ENCODE peak calls at places on chromosomes 5 and 9, in nine cellular contexts. G is iPS DF 6.9, Y is T-helper 9 cell, U is retinal pigment epithelial cell, M is memory B cell, T is T-helper 1 cell, B is NCI-H748 treated with DMSO at 0.1 percent for 48 hours, N is gastrocnemius medialis, I is activated gamma-delta T cell treated with Interleukin-2 at 50 U/mL for 16 hours. W is an unnamed sample.

GRCh38 chr9:72807765-72808445 is 144.9 kb downstream of the ALDH1A1 start:
- DNase-seq in N (no peak), I (no peak), Y (no peak), B (no peak), T (no peak), U (no peak), G (no peak), M (no peak), W (no peak)

GRCh38 chr5:50889790-50890189 is 223.4 kb downstream of the PARP8 start:
- DNase-seq in N (no peak), Y (no peak), T (no peak), I (no peak), M (no peak), U (no peak), B (no peak), G (no peak), W (no peak)

GRCh38 chr5:127235136-127235535 is 55.5 kb upstream of the MEGF10 start:
- DNase-seq in B (no peak), M (no peak), N (no peak), U (no peak), Y (no peak), I (no peak), T (no peak), G (no peak), W (no peak)

GRCh38 chr9:134099123-134099761 is 31.4 kb upstream of the BRD3 start:
- DNase-seq in Y (peak), T (peak), U (no peak), N (peak), M (peak), G (peak), I (peak), B (peak), W (no peak)

GRCh38 chr9:114220129-114220541 is 64.8 kb downstream of the COL27A1 start:
- DNase-seq in Y (no peak), G (no peak), N (no peak), I (no peak), U (no peak), M (no peak), B (no peak), T (no peak), W (no peak)

GRCh38 chr5:139708877-139709586 is 60.9 kb downstream of the CXXC5 start:
- DNase-seq in N (no peak), B (peak), M (no peak), U (no peak), T (no peak), G (no peak), Y (no peak), I (no peak), W (peak)

GRCh38 chr9:116002624-116003023 is 151.0 kb upstream of the PAPPA start:
- DNase-seq in N (peak), Y (no peak), M (no peak), B (no peak), I (no peak), T (no peak), U (no peak), G (no peak), W (no peak)

GRCh38 chr5:11322133-11322532 is 561.1 kb upstream of the DAP start:
- DNase-seq in N (no peak), B (no peak), T (no peak), M (no peak), U (no peak), G (no peak), I (no peak), Y (no peak), W (no peak)

GRCh38 chr9:34375901-34376595 is 650 bp downstream of the MYORG start:
- DNase-seq in U (no peak), N (peak), G (peak), M (peak), B (peak), Y (peak), I (peak), T (peak), W (peak)

GRCh38 chr5:150640311-150641005 is at the start of gene SYNPO:
- DNase-seq in B (no peak), I (no peak), N (peak), G (no peak), T (no peak), Y (no peak), M (no peak), U (peak), W (peak)

GRCh38 chr9:70049236-70049635 is 5.6 kb downstream of the MAMDC2 start:
- DNase-seq in M (no peak), T (no peak), I (no peak), B (no peak), U (peak), Y (no peak), G (no peak), N (peak), W (no peak)

GRCh38 chr5:126479810-126480209 is 56.6 kb downstream of the GRAMD2B start:
- DNase-seq in M (no peak), I (no peak), N (no peak), G (no peak), B (no peak), Y (no peak), U (no peak), T (no peak), W (no peak)

GRCh38 chr5:77145666-77146065 is 58.6 kb upstream of the ZBED3 start:
- DNase-seq in B (no peak), U (no peak), N (no peak), G (no peak), T (no peak), M (no peak), I (no peak), Y (no peak), W (no peak)

GRCh38 chr5:151673421-151673820 is 13.3 kb downstream of the SPARC start:
- DNase-seq in Y (no peak), I (no peak), N (no peak), U (no peak), T (no peak), B (no peak), M (no peak), G (no peak), W (no peak)

GRCh38 chr5:22242532-22242931 is 610.6 kb downstream of the CDH12 start:
- DNase-seq in U (no peak), M (no peak), Y (no peak), I (no peak), T (no peak), G (no peak), B (no peak), N (no peak), W (no peak)

GRCh38 chr9:23571414-23572104 is 254.5 kb downstream of the ELAVL2 start:
- DNase-seq in B (no peak), G (no peak), M (no peak), Y (no peak), T (no peak), U (no peak), N (no peak), I (no peak), W (no peak)

GRCh38 chr5:102867999-102868662 is 113.0 kb downstream of the PAM start:
- DNase-seq in T (no peak), M (no peak), I (no peak), G (no peak), Y (no peak), U (no peak), N (no peak), B (no peak), W (no peak)

GRCh38 chr5:90940227-90940995 is 381.8 kb downstream of the ADGRV1 start:
- DNase-seq in T (no peak), I (no peak), N (no peak), Y (peak), U (no peak), G (peak), B (peak), M (no peak), W (no peak)

GRCh38 chr5:15683332-15683731 is 183.4 kb downstream of the FBXL7 start:
- DNase-seq in I (no peak), G (peak), B (no peak), U (no peak), M (no peak), N (no peak), Y (no peak), T (no peak), W (no peak)

GRCh38 chr5:143653256-143653655 is 158.7 kb upstream of the HMHB1 start:
- DNase-seq in Y (no peak), B (no peak), M (no peak), U (no peak), G (no peak), T (no peak), I (no peak), N (no peak), W (no peak)

GRCh38 chr5:135034186-135034962 is at the start of gene PITX1:
- DNase-seq in N (no peak), Y (no peak), T (no peak), G (no peak), B (peak), U (no peak), M (no peak), I (no peak), W (no peak)

GRCh38 chr9:73370053-73370452 is 218.4 kb downstream of the ANXA1 start:
- DNase-seq in M (no peak), Y (no peak), T (no peak), N (no peak), I (no peak), U (no peak), G (no peak), B (no peak), W (no peak)

GRCh38 chr5:58322453-58322852 is 137.4 kb downstream of the PLK2 start:
- DNase-seq in N (no peak), G (no peak), U (peak), I (no peak), B (no peak), T (no peak), M (no peak), Y (no peak), W (no peak)

GRCh38 chr9:124781967-124782660 is 5.2 kb downstream of the OLFML2A start:
- DNase-seq in G (no peak), B (no peak), T (no peak), N (peak), Y (no peak), I (no peak), U (no peak), M (no peak), W (no peak)

GRCh38 chr5:150112211-150113046 is 26.1 kb upstream of the CSF1R start:
- DNase-seq in U (peak), T (no peak), M (no peak), Y (no peak), I (no peak), G (no peak), B (no peak), N (peak), W (peak)

GRCh38 chr5:76785493-76785892 is 33.3 kb upstream of the F2RL1 start:
- DNase-seq in M (no peak), Y (no peak), G (no peak), B (no peak), T (no peak), U (no peak), N (no peak), I (no peak), W (no peak)

GRCh38 chr5:83471405-83472212 is at the start of gene VCAN:
- DNase-seq in G (no peak), I (no peak), N (peak), B (peak), M (no peak), Y (no peak), T (no peak), U (peak), W (peak)

GRCh38 chr9:105912868-105913516 is 218.7 kb downstream of the TMEM38B start:
- DNase-seq in Y (no peak), U (no peak), T (no peak), M (no peak), G (no peak), N (peak), B (no peak), I (no peak), W (no peak)